ENCODE peak calls at places on chromosomes 1 and 21, in five cellular contexts. M is lower leg skin, L is stomach, D is dorsolateral prefrontal cortex, Y is ovary. H is an unnamed sample.

GRCh38 chr1:167054946-167055630 is 35.1 kb downstream of the GPA33 start:
- DNase-seq in M (no peak), L (no peak), D (no peak), Y (no peak), H (no peak)

GRCh38 chr1:98429851-98430496 is 231.5 kb upstream of the SNX7 start:
- DNase-seq in M (no peak), L (no peak), D (no peak), Y (no peak), H (no peak)

GRCh38 chr21:45226540-45227326 is 61.0 kb downstream of the POFUT2 start:
- DNase-seq in M (no peak), L (no peak), D (no peak), Y (no peak), H (no peak)

GRCh38 chr1:84247425-84248220 is 53.9 kb upstream of the SAMD13 start:
- DNase-seq in M (no peak), L (no peak), D (no peak), Y (no peak), H (no peak)

GRCh38 chr1:70827030-70827429 is 220.6 kb downstream of the PTGER3 start:
- DNase-seq in M (no peak), L (no peak), D (no peak), Y (no peak), H (no peak)

GRCh38 chr1:116806245-116806644 is 52.0 kb downstream of the CD2 start:
- DNase-seq in M (no peak), L (no peak), D (no peak), Y (no peak), H (no peak)

GRCh38 chr1:12453400-12454343 is 164.3 kb downstream of the DHRS3 start:
- DNase-seq in M (peak), L (no peak), D (no peak), Y (no peak), H (no peak)

GRCh38 chr1:170578356-170578755 is 46.4 kb downstream of the GORAB start:
- DNase-seq in M (no peak), L (no peak), D (no peak), Y (no peak), H (no peak)

GRCh38 chr1:151372411-151372934 is at the start of gene SELENBP1:
- DNase-seq in M (peak), L (peak), D (peak), Y (peak), H (no peak)

GRCh38 chr1:47687618-47687940 is 249.7 kb downstream of the FOXD2 start:
- DNase-seq in M (peak), L (peak), D (no peak), Y (no peak), H (no peak)

GRCh38 chr21:38241029-38241740 is 15.6 kb upstream of the KCNJ15 start:
- DNase-seq in M (peak), L (no peak), D (no peak), Y (no peak), H (no peak)

GRCh38 chr1:201354151-201354900 is 23.2 kb downstream of the TNNT2 start:
- DNase-seq in M (no peak), L (no peak), D (no peak), Y (no peak), H (no peak)

GRCh38 chr21:44018813-44019567 is 6.9 kb downstream of the TRAPPC10 start:
- DNase-seq in M (no peak), L (no peak), D (no peak), Y (no peak), H (no peak)

GRCh38 chr1:236799001-236799400 is 3.9 kb downstream of the MTR start:
- DNase-seq in M (no peak), L (no peak), D (no peak), Y (no peak), H (no peak)

GRCh38 chr1:53893999-53894636 is at the start of gene DIO1:
- DNase-seq in M (peak), L (no peak), D (no peak), Y (no peak), H (no peak)

GRCh38 chr1:186491351-186491750 is 30.4 kb upstream of the PDC start:
- DNase-seq in M (no peak), L (no peak), D (no peak), Y (no peak), H (no peak)

GRCh38 chr1:203271018-203271743 is 34.1 kb upstream of the BTG2 start:
- DNase-seq in M (peak), L (peak), D (peak), Y (no peak), H (peak)

GRCh38 chr1:200258447-200259375 is 151.1 kb downstream of the ZNF281 start:
- DNase-seq in M (no peak), L (no peak), D (no peak), Y (no peak), H (peak)

GRCh38 chr1:234989019-234989418 is 139.6 kb downstream of the TOMM20 start:
- DNase-seq in M (no peak), L (no peak), D (no peak), Y (no peak), H (no peak)

GRCh38 chr1:227728059-227728891 is 6.8 kb downstream of the JMJD4 start:
- DNase-seq in M (peak), L (peak), D (no peak), Y (peak), H (peak)

GRCh38 chr1:235043234-235043633 is 85.4 kb downstream of the TOMM20 start:
- DNase-seq in M (no peak), L (no peak), D (no peak), Y (no peak), H (no peak)

GRCh38 chr1:232944342-232944741 is 6.1 kb upstream of the NTPCR start:
- DNase-seq in M (no peak), L (no peak), D (no peak), Y (no peak), H (no peak)

GRCh38 chr21:42423197-42423675 is 19.5 kb downstream of the UBASH3A start:
- DNase-seq in M (peak), L (no peak), D (no peak), Y (no peak), H (peak)

GRCh38 chr1:226821719-226822085 is 48.7 kb upstream of the PSEN2 start:
- DNase-seq in M (no peak), L (no peak), D (no peak), Y (no peak), H (no peak)

GRCh38 chr1:180923024-180923841 is 10.5 kb downstream of the KIAA1614 start:
- DNase-seq in M (no peak), L (no peak), D (no peak), Y (no peak), H (no peak)

GRCh38 chr1:243601720-243602119 is 248.3 kb downstream of the AKT3 start:
- DNase-seq in M (no peak), L (no peak), D (no peak), Y (no peak), H (no peak)

GRCh38 chr1:35571263-35571662 is 1.9 kb upstream of the TFAP2E start:
- DNase-seq in M (no peak), L (no peak), D (no peak), Y (no peak), H (no peak)

GRCh38 chr1:2554621-2555387 is 1.4 kb upstream of the TNFRSF14 start:
- DNase-seq in M (no peak), L (no peak), D (no peak), Y (peak), H (peak)

GRCh38 chr1:162535501-162535900 is 26.0 kb upstream of the UAP1 start:
- DNase-seq in M (no peak), L (no peak), D (no peak), Y (no peak), H (no peak)

GRCh38 chr1:23989249-23989648 is 9.1 kb upstream of the SRSF10 start:
- DNase-seq in M (no peak), L (no peak), D (no peak), Y (no peak), H (no peak)

GRCh38 chr1:203342192-203342940 is 8.6 kb downstream of the FMOD start:
- DNase-seq in M (no peak), L (peak), D (peak), Y (peak), H (peak)

GRCh38 chr1:67261646-67262045 is 46.0 kb upstream of the IL12RB2 start:
- DNase-seq in M (no peak), L (no peak), D (no peak), Y (no peak), H (no peak)

GRCh38 chr1:5514519-5515183 is 477.6 kb downstream of the NPHP4 start:
- DNase-seq in M (peak), L (peak), D (peak), Y (peak), H (peak)

GRCh38 chr1:46333300-46334029 is 7.1 kb upstream of the NSUN4 start:
- DNase-seq in M (no peak), L (no peak), D (no peak), Y (no peak), H (peak)

GRCh38 chr1:3222042-3222692 is 153.2 kb downstream of the PRDM16 start:
- DNase-seq in M (no peak), L (peak), D (no peak), Y (peak), H (no peak)

GRCh38 chr1:90393025-90393424 is 324.1 kb downstream of the BARHL2 start:
- DNase-seq in M (no peak), L (no peak), D (no peak), Y (no peak), H (no peak)

GRCh38 chr1:242670019-242670418 is 145.5 kb upstream of the PLD5 start:
- DNase-seq in M (no peak), L (no peak), D (no peak), Y (no peak), H (no peak)

GRCh38 chr1:26811057-26811456 is 15.4 kb upstream of the ZDHHC18 start:
- DNase-seq in M (no peak), L (no peak), D (no peak), Y (no peak), H (no peak)

DNA sequence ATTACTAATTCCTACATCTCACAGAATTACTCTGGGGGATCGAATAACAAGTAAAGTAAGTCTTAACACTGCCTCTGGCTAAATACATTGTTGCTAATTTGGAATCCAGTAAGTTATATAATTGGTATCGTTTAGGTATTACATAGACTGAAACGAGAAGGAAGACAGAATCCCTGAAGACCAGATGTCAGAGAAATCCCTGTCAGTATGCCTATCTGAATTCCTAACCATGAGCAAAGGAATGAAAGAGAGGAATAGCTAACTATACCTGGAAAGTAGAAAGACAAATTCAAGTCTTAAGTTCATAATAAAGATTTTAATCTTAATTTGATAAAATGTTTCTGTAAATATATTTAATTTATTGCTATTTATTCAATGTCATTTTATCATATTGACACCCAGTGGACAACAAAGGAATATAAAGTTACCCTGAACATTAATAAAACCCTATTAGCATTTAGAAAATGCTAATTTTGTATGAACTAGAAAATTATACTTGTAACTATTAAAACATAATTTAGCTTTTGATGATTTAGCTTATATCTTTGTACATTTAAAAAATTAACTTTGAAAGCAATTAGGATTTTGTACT is 11.4 kb downstream of the DEPDC1 start:
- DNase-seq in M (no peak), L (no peak), D (no peak), Y (no peak), H (no peak)
- TF ChIP-seq CTCF in M (no peak), L (no peak), D (no peak), Y (no peak), H (no peak)

GRCh38 chr1:196102826-196103225 is 505.4 kb downstream of the KCNT2 start:
- DNase-seq in M (no peak), L (no peak), D (no peak), Y (no peak), H (no peak)
- TF ChIP-seq CTCF in M (no peak), L (no peak), D (no peak), Y (no peak), H (no peak)

GRCh38 chr1:63203641-63204040 is 118.7 kb upstream of the FOXD3 start:
- DNase-seq in M (no peak), L (no peak), D (no peak), Y (no peak), H (no peak)
- TF ChIP-seq CTCF in M (no peak), L (no peak), D (no peak), Y (no peak), H (no peak)

GRCh38 chr1:71853391-71853790 is 428.9 kb downstream of the NEGR1 start:
- DNase-seq in M (no peak), L (no peak), D (no peak), Y (no peak), H (no peak)
- TF ChIP-seq CTCF in M (no peak), L (no peak), D (no peak), Y (no peak), H (no peak)

DNA sequence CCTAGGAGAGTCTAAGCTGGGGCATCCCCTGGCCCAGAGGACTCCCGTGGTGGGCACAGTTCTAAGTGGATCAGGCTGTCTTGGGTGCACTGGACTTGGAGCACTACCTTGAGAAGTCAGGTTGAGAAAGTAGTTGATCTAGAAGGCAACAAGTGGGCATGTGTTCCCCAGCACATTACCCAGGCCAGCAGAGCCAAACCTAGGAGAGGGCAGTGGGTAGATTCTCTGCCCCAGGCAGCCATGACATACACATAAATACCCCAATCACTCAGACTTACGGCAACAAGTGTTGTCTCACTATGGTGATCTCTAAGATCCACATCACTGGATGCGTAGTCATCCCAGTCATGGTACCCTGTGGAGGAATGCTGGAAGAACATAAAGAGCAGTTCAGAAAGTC is 1.6 kb upstream of the PMF1 start:
- DNase-seq in M (no peak), L (no peak), D (no peak), Y (no peak), H (no peak)
- TF ChIP-seq CTCF in M (no peak), L (no peak), D (no peak), Y (no peak), H (no peak)

GRCh38 chr21:37087188-37087587 is 14.1 kb downstream of the TTC3 start:
- DNase-seq in M (no peak), L (no peak), D (no peak), Y (no peak), H (no peak)
- TF ChIP-seq CTCF in M (no peak), L (no peak), D (peak), Y (no peak), H (no peak)

GRCh38 chr1:75855734-75856133 is 59.1 kb downstream of the MSH4 start:
- DNase-seq in M (no peak), L (no peak), D (no peak), Y (no peak), H (no peak)
- TF ChIP-seq CTCF in M (no peak), L (no peak), D (no peak), Y (no peak), H (no peak)

GRCh38 chr1:6584126-6585080 is 4.6 kb downstream of the ZBTB48 start:
- DNase-seq in M (no peak), L (no peak), D (no peak), Y (no peak), H (no peak)
- TF ChIP-seq CTCF in M (no peak), L (no peak), D (no peak), Y (no peak), H (no peak)

GRCh38 chr1:30844631-30845030 is 63.9 kb downstream of the SDC3 start:
- DNase-seq in M (no peak), L (no peak), D (no peak), Y (no peak), H (no peak)

GRCh38 chr1:30846587-30846986 is 62.0 kb downstream of the SDC3 start:
- DNase-seq in M (no peak), L (no peak), D (no peak), Y (no peak), H (no peak)

GRCh38 chr1:30847358-30847972 is 61.1 kb downstream of the SDC3 start:
- DNase-seq in M (peak), L (peak), D (peak), Y (peak), H (no peak)

GRCh38 chr1:30845237-30845636 is 63.3 kb downstream of the SDC3 start:
- DNase-seq in M (no peak), L (no peak), D (no peak), Y (no peak), H (no peak)

DNA sequence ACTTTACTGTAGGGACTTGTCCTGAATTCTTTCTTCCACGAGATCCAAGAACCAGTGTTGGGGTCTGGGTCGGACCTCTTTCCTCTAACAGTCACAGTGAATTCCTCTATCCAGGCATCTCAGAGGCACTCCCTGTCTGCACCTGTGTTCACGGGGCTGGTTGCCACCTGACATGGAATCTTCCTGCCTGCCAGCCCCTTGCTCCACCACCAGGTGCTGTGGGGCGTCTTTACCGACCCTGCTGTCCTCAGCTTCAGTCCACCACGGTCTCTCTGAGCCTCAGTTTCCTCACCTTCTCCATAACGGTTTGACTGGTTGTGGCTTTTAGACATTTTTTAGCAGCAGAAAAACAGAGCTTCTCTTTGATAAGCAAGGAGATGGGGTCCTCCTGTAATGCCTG is 62.7 kb downstream of the SDC3 start:
- DNase-seq in M (no peak), L (no peak), D (no peak), Y (no peak), H (no peak)
- TF ChIP-seq CTCF in M (no peak), L (no peak), D (no peak), Y (no peak), H (no peak)

DNA sequence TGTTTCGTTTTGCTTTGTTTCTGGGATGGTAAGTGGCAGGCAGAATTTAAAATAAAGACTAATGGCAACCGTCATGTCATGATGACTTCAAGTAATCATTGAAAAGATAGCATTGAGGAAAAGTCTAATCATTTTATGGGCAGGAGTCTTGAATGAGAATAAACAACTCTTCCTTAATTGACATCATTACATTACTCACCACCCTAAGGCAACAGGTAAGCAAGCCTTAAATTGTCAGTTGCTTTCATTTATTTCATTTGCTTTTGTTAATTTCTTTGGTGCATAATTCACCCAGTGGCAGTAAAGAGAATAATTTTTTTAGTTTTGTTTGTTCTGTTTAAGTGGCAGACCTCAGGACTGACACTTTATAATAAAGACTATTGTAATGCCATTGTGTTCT is 669.0 kb downstream of the RWDD3 start:
- DNase-seq in M (no peak), L (no peak), D (no peak), Y (no peak), H (no peak)
- TF ChIP-seq CTCF in M (no peak), L (no peak), D (no peak), Y (no peak), H (no peak)